ENCODE peak calls at places on chromosomes 6 and 20, in five cellular contexts. P is psoas muscle, F is H9, H is upper lobe of right lung, Y is left ventricle myocardium inferior. J is an unnamed sample.
A peak's percentile ranks its signal among the peaks of the same experiment; 100 is the strongest.

GRCh38 chr6:64250126-64250525 is 614.5 kb downstream of the PHF3 start:
- DNase-seq in P (no peak), F (no peak), H (no peak), Y (no peak), J (no peak)

GRCh38 chr20:56592211-56592610 is 36.9 kb upstream of the TFAP2C start:
- DNase-seq in P (no peak), F (no peak), H (no peak), Y (no peak), J (no peak)

GRCh38 chr6:116352515-116353471 is 18.0 kb upstream of the DSE start:
- DNase-seq in P (no peak), F (no peak), H (no peak), Y (no peak), J (no peak)

GRCh38 chr6:10542135-10542689 is 21.1 kb downstream of the GCNT2 start:
- DNase-seq in P (no peak), F (no peak), H (no peak), Y (no peak), J (no peak)

GRCh38 chr6:39295538-39295937 is 18.7 kb downstream of the KCNK17 start:
- DNase-seq in P (peak; percentile 71), F (no peak), H (no peak), Y (no peak), J (no peak)

GRCh38 chr6:19354181-19354580 is 483.0 kb upstream of the ID4 start:
- DNase-seq in P (no peak), F (no peak), H (no peak), Y (no peak), J (no peak)

GRCh38 chr20:47568019-47568418 is 66.3 kb downstream of the NCOA3 start:
- DNase-seq in P (no peak), F (no peak), H (no peak), Y (no peak), J (no peak)

GRCh38 chr6:42278131-42278853 is 60.6 kb upstream of the MRPS10 start:
- DNase-seq in P (no peak), F (no peak), H (no peak), Y (no peak), J (no peak)

GRCh38 chr6:16511048-16511660 is 250.1 kb downstream of the ATXN1 start:
- DNase-seq in P (no peak), F (no peak), H (no peak), Y (no peak), J (no peak)

GRCh38 chr20:12086359-12086758 is 168.7 kb downstream of the BTBD3 start:
- DNase-seq in P (no peak), F (no peak), H (no peak), Y (no peak), J (no peak)

GRCh38 chr6:75296811-75297779 is 12.5 kb upstream of the TMEM30A start:
- DNase-seq in P (no peak), F (no peak), H (no peak), Y (no peak), J (no peak)

GRCh38 chr20:36237477-36237876 is 1.2 kb downstream of the AAR2 start:
- DNase-seq in P (no peak), F (no peak), H (no peak), Y (no peak), J (no peak)

GRCh38 chr6:45518321-45518720 is 140.6 kb upstream of the SUPT3H start:
- DNase-seq in P (no peak), F (no peak), H (no peak), Y (no peak), J (no peak)

GRCh38 chr6:12012566-12013367 is 655 bp downstream of the HIVEP1 start:
- DNase-seq in P (peak; percentile 75), F (peak; percentile 83), H (peak; percentile 84), Y (peak; percentile 51), J (peak; percentile 73)

GRCh38 chr6:75458895-75459294 is 34.7 kb downstream of the FILIP1 start:
- DNase-seq in P (no peak), F (no peak), H (no peak), Y (no peak), J (no peak)

GRCh38 chr6:164200071-164200470 is 785.6 kb downstream of the QKI start:
- DNase-seq in P (no peak), F (no peak), H (no peak), Y (no peak), J (no peak)
- TF ChIP-seq CTCF in P (no peak), F (no peak), H (no peak), Y (no peak), J (no peak)

GRCh38 chr20:63007722-63008488 is 1.1 kb upstream of the BHLHE23 start:
- DNase-seq in P (no peak), F (no peak), H (no peak), Y (no peak), J (no peak)
- H3K27me3 ChIP-seq in P (peaks cover 99% of the 10 kb centered on the region), F (peaks cover 59% of the 10 kb centered on the region), H (peaks cover 98% of the 10 kb centered on the region), Y (peaks cover 100% of the 10 kb centered on the region), J (peaks cover 98% of the 10 kb centered on the region)

DNA sequence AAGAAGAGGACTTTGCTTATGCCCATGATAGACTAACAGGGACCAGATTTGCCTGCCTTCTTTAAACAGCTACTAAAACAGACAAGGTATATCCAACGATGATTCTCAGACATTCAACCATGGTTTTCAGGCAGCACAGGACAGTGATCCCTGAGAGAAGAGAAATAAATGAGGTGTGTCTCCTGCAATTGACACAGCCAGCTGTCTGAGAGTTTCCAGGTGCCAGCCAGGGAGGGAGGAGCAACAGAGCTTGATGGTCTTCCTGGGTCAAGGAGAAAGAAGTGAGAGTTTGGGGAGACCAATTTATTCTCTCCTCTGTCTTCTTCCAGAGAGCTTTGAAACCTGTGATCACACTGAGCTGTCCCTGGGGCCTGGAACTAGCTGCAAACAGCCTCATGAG is 88.0 kb downstream of the GPR6 start:
- DNase-seq in P (no peak), F (no peak), H (no peak), Y (no peak), J (no peak)
- TF ChIP-seq CTCF in P (no peak), F (no peak), H (no peak), Y (no peak), J (no peak)

GRCh38 chr20:46205349-46205748 is 87.2 kb downstream of the CD40 start:
- DNase-seq in P (no peak), F (no peak), H (no peak), Y (no peak), J (no peak)

GRCh38 chr20:46207031-46207549 is 89.0 kb downstream of the CD40 start:
- DNase-seq in P (no peak), F (no peak), H (no peak), Y (no peak), J (peak; percentile 69)

GRCh38 chr20:46209930-46210671 is 92.0 kb downstream of the CD40 start:
- DNase-seq in P (no peak), F (no peak), H (no peak), Y (no peak), J (no peak)

GRCh38 chr20:46206025-46206424 is 87.9 kb downstream of the CD40 start:
- DNase-seq in P (no peak), F (no peak), H (peak; percentile 71), Y (peak; percentile 36), J (no peak)

DNA sequence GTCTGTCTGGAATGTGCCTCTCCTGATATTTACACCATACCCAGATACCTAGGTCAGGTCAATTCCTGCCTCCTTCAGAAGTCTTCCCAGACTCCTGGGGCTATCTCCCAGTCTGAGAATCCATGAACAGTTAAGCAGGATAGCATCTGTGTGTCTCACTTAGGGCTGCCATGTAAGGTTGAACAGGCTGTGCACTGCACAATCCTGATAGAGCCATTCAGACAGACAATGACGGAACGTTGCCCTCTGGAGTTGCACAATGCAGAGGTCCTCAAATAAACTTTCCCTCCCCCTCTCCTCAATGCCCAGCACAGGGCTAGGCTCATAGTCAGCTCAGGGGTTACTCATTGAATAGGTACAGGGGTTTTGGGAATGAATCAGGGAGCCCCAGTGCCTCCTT is 89.7 kb downstream of the CD40 start:
- DNase-seq in P (no peak), F (no peak), H (no peak), Y (no peak), J (no peak)
- H3K27me3 ChIP-seq in P (peaks cover 35% of the 10 kb centered on the region), F (no peaks in the 10 kb centered on the region), H (peaks cover 35% of the 10 kb centered on the region), Y (peaks cover 54% of the 10 kb centered on the region), J (no peaks in the 10 kb centered on the region)

GRCh38 chr6:107867302-107867615 is 43.1 kb upstream of the SCML4 start:
- DNase-seq in P (no peak), F (peak; percentile 56), H (no peak), Y (no peak), J (no peak)
- TF ChIP-seq CTCF in P (no peak), F (peak; percentile 6), H (no peak), Y (no peak), J (no peak)

DNA sequence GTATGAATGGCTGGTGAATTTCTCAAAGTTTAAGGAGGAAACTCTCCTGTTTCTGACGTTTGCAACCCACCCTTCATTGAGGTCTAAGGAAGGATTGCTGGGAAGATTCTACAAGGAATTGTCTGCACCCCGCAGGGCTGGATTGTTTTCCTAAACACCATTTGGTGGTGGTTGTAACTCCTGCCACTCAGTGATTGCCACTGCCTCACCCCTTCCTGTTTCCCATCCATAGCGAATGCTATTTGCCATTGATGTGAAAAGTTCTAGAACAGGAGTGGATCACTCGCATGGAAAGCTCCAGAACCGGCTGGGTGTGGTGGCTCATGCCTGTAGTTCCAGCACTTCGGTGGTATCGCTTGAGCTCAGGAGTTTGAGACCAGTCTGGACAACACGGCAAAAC is 8.7 kb upstream of the DSP start:
- DNase-seq in P (no peak), F (peak; percentile 50), H (no peak), Y (no peak), J (no peak)
- H3K27me3 ChIP-seq in P (peaks cover 45% of the 10 kb centered on the region), F (no peaks in the 10 kb centered on the region), H (peaks cover 5% of the 10 kb centered on the region), Y (peaks cover 51% of the 10 kb centered on the region), J (peaks cover 31% of the 10 kb centered on the region)

GRCh38 chr6:5671604-5672559 is 334.8 kb downstream of the NRN1 start:
- DNase-seq in P (peak; percentile 56), F (no peak), H (no peak), Y (no peak), J (no peak)
- TF ChIP-seq CTCF in P (no peak), F (peak; percentile 48), H (no peak), Y (no peak), J (no peak)

J was measured in dorsolateral prefrontal cortex.